ENCODE peak calls at places on chromosomes 2 and 18, in six cellular contexts. One of them, this sample, is unnamed.

GRCh38 chr2:46062637-46063412 is 234.4 kb upstream of the EPAS1 start:
- DNase-seq in GM23248: peak; percentile 90
- DNase-seq in H9: peak; percentile 77
- DNase-seq in fibroblast of lung: peak; percentile 74
- DNase-seq in neural progenitor cell: peak; percentile 85
- DNase-seq in PC-3: peak; percentile 92
- DNase-seq in this sample: no peak

GRCh38 chr2:197700960-197701359 is 4.2 kb upstream of the MARS2 start:
- DNase-seq in fibroblast of lung: no peak
- DNase-seq in GM23248: no peak
- DNase-seq in H9: no peak
- DNase-seq in neural progenitor cell: no peak
- DNase-seq in PC-3: no peak
- DNase-seq in this sample: no peak

GRCh38 chr2:60271096-60271495 is 282.4 kb downstream of the BCL11A start:
- DNase-seq in H9: no peak
- DNase-seq in GM23248: no peak
- DNase-seq in neural progenitor cell: no peak
- DNase-seq in PC-3: no peak
- DNase-seq in fibroblast of lung: no peak
- DNase-seq in this sample: no peak

GRCh38 chr2:72210470-72210869 is 62.8 kb upstream of the CYP26B1 start:
- DNase-seq in fibroblast of lung: peak; percentile 80
- DNase-seq in neural progenitor cell: no peak
- DNase-seq in PC-3: peak; percentile 46
- DNase-seq in GM23248: no peak
- DNase-seq in H9: no peak
- DNase-seq in this sample: no peak

GRCh38 chr2:230924470-230925341 is at the start of gene GPR55:
- DNase-seq in fibroblast of lung: no peak
- DNase-seq in PC-3: no peak
- DNase-seq in H9: peak; percentile 69
- DNase-seq in neural progenitor cell: peak; percentile 49
- DNase-seq in GM23248: no peak
- DNase-seq in this sample: no peak

GRCh38 chr2:229231469-229231868 is 39.6 kb downstream of the PID1 start:
- DNase-seq in H9: no peak
- DNase-seq in GM23248: no peak
- DNase-seq in neural progenitor cell: no peak
- DNase-seq in fibroblast of lung: no peak
- DNase-seq in PC-3: no peak
- DNase-seq in this sample: no peak

GRCh38 chr18:46877329-46877987 is 39.8 kb downstream of the PIAS2 start:
- DNase-seq in H9: peak; percentile 76
- DNase-seq in GM23248: no peak
- DNase-seq in neural progenitor cell: peak; percentile 14
- DNase-seq in fibroblast of lung: no peak
- DNase-seq in PC-3: no peak
- DNase-seq in this sample: no peak

GRCh38 chr2:67412424-67412823 is 15.3 kb downstream of the ETAA1 start:
- DNase-seq in GM23248: no peak
- DNase-seq in PC-3: no peak
- DNase-seq in fibroblast of lung: peak; percentile 36
- DNase-seq in H9: no peak
- DNase-seq in neural progenitor cell: no peak
- DNase-seq in this sample: no peak

GRCh38 chr2:178220814-178221213 is 26.5 kb downstream of the OSBPL6 start:
- DNase-seq in GM23248: no peak
- DNase-seq in neural progenitor cell: peak; percentile 61
- DNase-seq in H9: no peak
- DNase-seq in PC-3: no peak
- DNase-seq in fibroblast of lung: no peak
- DNase-seq in this sample: no peak

GRCh38 chr2:39782591-39782990 is 3.5 kb upstream of the THUMPD2 start:
- DNase-seq in PC-3: no peak
- DNase-seq in neural progenitor cell: no peak
- DNase-seq in GM23248: no peak
- DNase-seq in fibroblast of lung: peak; percentile 36
- DNase-seq in H9: no peak
- DNase-seq in this sample: no peak

GRCh38 chr18:78716022-78716421 is 263.6 kb upstream of the SALL3 start:
- DNase-seq in fibroblast of lung: no peak
- DNase-seq in GM23248: no peak
- DNase-seq in neural progenitor cell: no peak
- DNase-seq in H9: no peak
- DNase-seq in PC-3: no peak
- DNase-seq in this sample: no peak

GRCh38 chr18:13217466-13217961 is 1.0 kb upstream of the LDLRAD4 start:
- DNase-seq in PC-3: no peak
- DNase-seq in neural progenitor cell: peak; percentile 87
- DNase-seq in H9: peak; percentile 49
- DNase-seq in fibroblast of lung: peak; percentile 38
- DNase-seq in GM23248: peak; percentile 34
- DNase-seq in this sample: peak; percentile 89

GRCh38 chr2:6352906-6353515 is 512.7 kb downstream of the CMPK2 start:
- DNase-seq in fibroblast of lung: peak; percentile 58
- DNase-seq in GM23248: peak; percentile 61
- DNase-seq in neural progenitor cell: peak; percentile 72
- DNase-seq in PC-3: peak; percentile 48
- DNase-seq in H9: peak; percentile 75
- DNase-seq in this sample: no peak

GRCh38 chr2:20012282-20013060 is at the start of gene MATN3:
- DNase-seq in PC-3: peak; percentile 59
- DNase-seq in H9: peak; percentile 68
- DNase-seq in neural progenitor cell: peak; percentile 94
- DNase-seq in GM23248: peak; percentile 65
- DNase-seq in fibroblast of lung: peak; percentile 61
- DNase-seq in this sample: peak; percentile 76

GRCh38 chr2:3288455-3289163 is 89.0 kb downstream of the EIPR1 start:
- DNase-seq in GM23248: no peak
- DNase-seq in neural progenitor cell: no peak
- DNase-seq in PC-3: no peak
- DNase-seq in H9: no peak
- DNase-seq in fibroblast of lung: no peak
- DNase-seq in this sample: no peak

GRCh38 chr2:206472094-206472493 is 28.8 kb downstream of the ADAM23 start:
- DNase-seq in GM23248: no peak
- DNase-seq in fibroblast of lung: no peak
- DNase-seq in neural progenitor cell: no peak
- DNase-seq in PC-3: no peak
- DNase-seq in H9: no peak
- DNase-seq in this sample: no peak

GRCh38 chr2:152042636-152043615 is 55.9 kb downstream of the CACNB4 start:
- DNase-seq in neural progenitor cell: peak; percentile 67
- DNase-seq in GM23248: no peak
- DNase-seq in fibroblast of lung: peak; percentile 8
- DNase-seq in PC-3: no peak
- DNase-seq in H9: peak; percentile 52
- DNase-seq in this sample: no peak

GRCh38 chr2:232276084-232276738 is 102.3 kb upstream of the ALPP start:
- DNase-seq in H9: no peak
- DNase-seq in fibroblast of lung: no peak
- DNase-seq in GM23248: no peak
- DNase-seq in PC-3: no peak
- DNase-seq in neural progenitor cell: no peak
- DNase-seq in this sample: no peak

GRCh38 chr2:200423552-200423951 is 86.3 kb downstream of the KCTD18 start:
- DNase-seq in neural progenitor cell: no peak
- DNase-seq in PC-3: no peak
- DNase-seq in H9: no peak
- DNase-seq in GM23248: no peak
- DNase-seq in fibroblast of lung: no peak
- DNase-seq in this sample: no peak

GRCh38 chr2:12270876-12271588 is 445.7 kb upstream of the TRIB2 start:
- DNase-seq in GM23248: no peak
- DNase-seq in neural progenitor cell: no peak
- DNase-seq in PC-3: no peak
- DNase-seq in fibroblast of lung: no peak
- DNase-seq in H9: no peak
- DNase-seq in this sample: no peak

GRCh38 chr2:212451786-212452200 is 86.8 kb downstream of the ERBB4 start:
- DNase-seq in PC-3: peak; percentile 39
- DNase-seq in neural progenitor cell: no peak
- DNase-seq in GM23248: peak; percentile 54
- DNase-seq in H9: no peak
- DNase-seq in fibroblast of lung: peak; percentile 91
- DNase-seq in this sample: no peak

GRCh38 chr2:138763971-138764370 is 16.2 kb downstream of the NXPH2 start:
- DNase-seq in H9: no peak
- DNase-seq in GM23248: no peak
- DNase-seq in neural progenitor cell: no peak
- DNase-seq in PC-3: no peak
- DNase-seq in fibroblast of lung: no peak
- DNase-seq in this sample: no peak

GRCh38 chr2:224379210-224379609 is 22.7 kb downstream of the FAM124B start:
- DNase-seq in fibroblast of lung: no peak
- DNase-seq in H9: no peak
- DNase-seq in GM23248: no peak
- DNase-seq in neural progenitor cell: no peak
- DNase-seq in PC-3: no peak
- DNase-seq in this sample: no peak

GRCh38 chr2:127075821-127076220 is 31.1 kb downstream of the BIN1 start:
- DNase-seq in fibroblast of lung: no peak
- DNase-seq in H9: no peak
- DNase-seq in GM23248: no peak
- DNase-seq in neural progenitor cell: no peak
- DNase-seq in PC-3: no peak
- DNase-seq in this sample: no peak

GRCh38 chr2:127076290-127076689 is 30.7 kb downstream of the BIN1 start:
- DNase-seq in neural progenitor cell: no peak
- DNase-seq in GM23248: no peak
- DNase-seq in PC-3: no peak
- DNase-seq in fibroblast of lung: no peak
- DNase-seq in H9: no peak
- DNase-seq in this sample: no peak

GRCh38 chr2:127078028-127078427 is 28.9 kb downstream of the BIN1 start:
- DNase-seq in neural progenitor cell: no peak
- DNase-seq in PC-3: no peak
- DNase-seq in H9: no peak
- DNase-seq in GM23248: no peak
- DNase-seq in fibroblast of lung: no peak
- DNase-seq in this sample: no peak

GRCh38 chr2:127078691-127079270 is 28.2 kb downstream of the BIN1 start:
- DNase-seq in GM23248: no peak
- DNase-seq in PC-3: no peak
- DNase-seq in H9: no peak
- DNase-seq in fibroblast of lung: no peak
- DNase-seq in neural progenitor cell: no peak
- DNase-seq in this sample: no peak

DNA sequence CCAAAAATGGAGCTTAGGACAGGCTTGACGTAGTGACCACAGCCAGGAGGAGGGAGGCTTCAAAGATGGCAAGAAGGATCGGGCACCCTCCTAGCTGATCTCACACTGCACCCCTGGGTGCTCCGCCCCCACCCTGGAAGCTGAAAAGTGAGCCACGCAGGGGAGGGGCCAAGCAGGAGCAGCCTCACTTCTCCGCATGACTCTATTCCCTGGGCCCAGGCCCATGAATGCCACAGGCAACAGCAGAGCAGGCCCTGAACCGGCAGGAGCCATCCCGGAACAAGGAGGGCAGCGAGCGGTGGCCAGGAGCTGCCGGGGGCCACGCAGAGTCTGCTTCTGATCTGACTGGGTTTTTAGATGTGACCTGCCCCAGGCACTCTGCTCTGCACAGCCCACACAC is 30.0 kb downstream of the BIN1 start:
- DNase-seq in fibroblast of lung: no peak
- DNase-seq in neural progenitor cell: no peak
- DNase-seq in H9: no peak
- DNase-seq in GM23248: no peak
- DNase-seq in PC-3: no peak
- DNase-seq in this sample: no peak
- H3K4me1 ChIP-seq in fibroblast of lung: peaks cover 5% of the 10 kb centered on the region
- H3K4me1 ChIP-seq in neural progenitor cell: peaks cover 13% of the 10 kb centered on the region
- H3K4me1 ChIP-seq in H9: no peaks in the 10 kb centered on the region
- H3K4me1 ChIP-seq in GM23248: no peaks in the 10 kb centered on the region
- H3K4me1 ChIP-seq in PC-3: no peaks in the 10 kb centered on the region
- H3K4me1 ChIP-seq in this sample: peaks cover 11% of the 10 kb centered on the region

GRCh38 chr2:96305979-96306308 is 598 bp upstream of the SNRNP200 start:
- DNase-seq in H9: no peak
- DNase-seq in GM23248: peak; percentile 26
- DNase-seq in PC-3: no peak
- DNase-seq in neural progenitor cell: no peak
- DNase-seq in fibroblast of lung: no peak
- DNase-seq in this sample: no peak

GRCh38 chr2:96304606-96305005 is 740 bp downstream of the SNRNP200 start:
- DNase-seq in GM23248: peak; percentile 5
- DNase-seq in PC-3: no peak
- DNase-seq in H9: no peak
- DNase-seq in neural progenitor cell: no peak
- DNase-seq in fibroblast of lung: no peak
- DNase-seq in this sample: no peak

GRCh38 chr2:96308248-96308647 is 2.9 kb upstream of the SNRNP200 start:
- DNase-seq in PC-3: no peak
- DNase-seq in H9: no peak
- DNase-seq in fibroblast of lung: no peak
- DNase-seq in neural progenitor cell: no peak
- DNase-seq in GM23248: no peak
- DNase-seq in this sample: no peak

GRCh38 chr2:96305091-96305978 is at the start of gene SNRNP200:
- DNase-seq in neural progenitor cell: peak; percentile 93
- DNase-seq in GM23248: peak; percentile 94
- DNase-seq in PC-3: peak; percentile 89
- DNase-seq in H9: peak; percentile 86
- DNase-seq in fibroblast of lung: peak; percentile 80
- DNase-seq in this sample: peak; percentile 95

GRCh38 chr2:96306370-96306769 is 1.0 kb upstream of the SNRNP200 start:
- DNase-seq in neural progenitor cell: no peak
- DNase-seq in GM23248: peak; percentile 18
- DNase-seq in PC-3: no peak
- DNase-seq in fibroblast of lung: no peak
- DNase-seq in H9: no peak
- DNase-seq in this sample: no peak
- H3K9ac ChIP-seq in neural progenitor cell: peak overlapping the region; percentile 85
- H3K9ac ChIP-seq in GM23248: peak overlapping the region; percentile 88
- H3K9ac ChIP-seq in PC-3: peak overlapping the region; percentile 94
- H3K9ac ChIP-seq in fibroblast of lung: no peak overlapping the region
- H3K9ac ChIP-seq in H9: peak overlapping the region; percentile 59
- H3K9ac ChIP-seq in this sample: no peak overlapping the region

DNA sequence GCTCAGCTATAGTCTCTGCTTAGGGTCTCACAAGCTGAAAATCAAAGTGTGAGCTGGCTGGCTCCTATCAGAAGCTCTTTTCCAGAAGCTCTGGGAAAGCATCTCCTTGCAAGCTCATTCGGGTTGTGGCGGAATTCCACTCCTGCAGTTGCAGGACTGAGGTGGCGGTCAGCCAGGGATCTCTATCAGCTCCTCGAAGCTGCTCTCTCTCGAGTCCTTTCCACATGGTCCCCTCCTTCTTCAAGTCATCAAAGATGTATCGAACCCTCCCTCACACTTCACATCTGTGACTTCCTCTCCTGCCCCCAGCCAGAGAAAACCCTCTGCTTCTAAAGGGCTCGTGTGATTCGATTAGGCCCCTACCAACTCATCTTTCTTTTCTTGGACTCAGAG is 141.7 kb downstream of the ZFP36L2 start:
- DNase-seq in H9: no peak
- DNase-seq in GM23248: peak; percentile 77
- DNase-seq in PC-3: no peak
- DNase-seq in neural progenitor cell: no peak
- DNase-seq in fibroblast of lung: peak; percentile 87
- DNase-seq in this sample: peak; percentile 83
- H3K4me1 ChIP-seq in H9: no peaks in the 10 kb centered on the region
- H3K4me1 ChIP-seq in GM23248: peaks cover 62% of the 10 kb centered on the region
- H3K4me1 ChIP-seq in PC-3: peaks cover 62% of the 10 kb centered on the region
- H3K4me1 ChIP-seq in neural progenitor cell: peaks cover 47% of the 10 kb centered on the region
- H3K4me1 ChIP-seq in fibroblast of lung: peaks cover 60% of the 10 kb centered on the region
- H3K4me1 ChIP-seq in this sample: peaks cover 39% of the 10 kb centered on the region

GRCh38 chr2:36650031-36650430 is 46.5 kb upstream of the VIT start:
- DNase-seq in PC-3: peak; percentile 83
- DNase-seq in neural progenitor cell: no peak
- DNase-seq in H9: peak; percentile 62
- DNase-seq in fibroblast of lung: peak; percentile 63
- DNase-seq in GM23248: peak; percentile 91
- DNase-seq in this sample: no peak
- H3K9ac ChIP-seq in PC-3: no peak overlapping the region
- H3K9ac ChIP-seq in neural progenitor cell: no peak overlapping the region
- H3K9ac ChIP-seq in H9: no peak overlapping the region
- H3K9ac ChIP-seq in fibroblast of lung: no peak overlapping the region
- H3K9ac ChIP-seq in GM23248: peak overlapping the region; percentile 32
- H3K9ac ChIP-seq in this sample: no peak overlapping the region